ENCODE peak calls at places on chromosomes 6 and 20, in ten cellular contexts. One of them, this sample, is unnamed.
A peak's percentile ranks its signal among the peaks of the same experiment; 100 is the strongest.

GRCh38 chr6:52524921-52525320 is 51.9 kb downstream of the TRAM2 start:
- DNase-seq in GM13977: no peak
- DNase-seq in NCI-H1092: no peak
- DNase-seq in H54: no peak
- DNase-seq in stimulated activated CD4-positive, alpha-beta T cell treated with anti-CD3 and anti-CD28 coated beads, Interleukin-1b, Interleukin-23, amount 100 ng/mL, for 4 hours: no peak
- DNase-seq in naive thymus-derived CD4-positive, alpha-beta T cell: no peak
- DNase-seq in EL: no peak
- DNase-seq in GM20000: no peak
- DNase-seq in activated naive CD4-positive, alpha-beta T cell: no peak
- DNase-seq in pancreas: no peak
- DNase-seq in this sample: no peak

GRCh38 chr6:126066068-126067048 is 80.0 kb downstream of the TRMT11 start:
- DNase-seq in GM13977: no peak
- DNase-seq in NCI-H1092: no peak
- DNase-seq in H54: no peak
- DNase-seq in stimulated activated CD4-positive, alpha-beta T cell treated with anti-CD3 and anti-CD28 coated beads, Interleukin-1b, Interleukin-23, amount 100 ng/mL, for 4 hours: no peak
- DNase-seq in naive thymus-derived CD4-positive, alpha-beta T cell: no peak
- DNase-seq in EL: no peak
- DNase-seq in GM20000: no peak
- DNase-seq in activated naive CD4-positive, alpha-beta T cell: no peak
- DNase-seq in pancreas: no peak
- DNase-seq in this sample: no peak

GRCh38 chr6:156839591-156840001 is 62.4 kb downstream of the ARID1B start:
- DNase-seq in GM13977: no peak
- DNase-seq in NCI-H1092: no peak
- DNase-seq in H54: no peak
- DNase-seq in stimulated activated CD4-positive, alpha-beta T cell treated with anti-CD3 and anti-CD28 coated beads, Interleukin-1b, Interleukin-23, amount 100 ng/mL, for 4 hours: no peak
- DNase-seq in naive thymus-derived CD4-positive, alpha-beta T cell: no peak
- DNase-seq in EL: no peak
- DNase-seq in GM20000: no peak
- DNase-seq in activated naive CD4-positive, alpha-beta T cell: no peak
- DNase-seq in pancreas: no peak
- DNase-seq in this sample: no peak

GRCh38 chr6:53811082-53811481 is 16.3 kb downstream of the LRRC1 start:
- DNase-seq in GM13977: peak; percentile 23
- DNase-seq in NCI-H1092: no peak
- DNase-seq in H54: no peak
- DNase-seq in stimulated activated CD4-positive, alpha-beta T cell treated with anti-CD3 and anti-CD28 coated beads, Interleukin-1b, Interleukin-23, amount 100 ng/mL, for 4 hours: no peak
- DNase-seq in naive thymus-derived CD4-positive, alpha-beta T cell: no peak
- DNase-seq in EL: no peak
- DNase-seq in GM20000: peak; percentile 19
- DNase-seq in activated naive CD4-positive, alpha-beta T cell: no peak
- DNase-seq in pancreas: peak; percentile 67
- DNase-seq in this sample: peak; percentile 95

GRCh38 chr6:109304284-109305015 is 77.8 kb downstream of the CD164 start:
- DNase-seq in GM13977: no peak
- DNase-seq in NCI-H1092: no peak
- DNase-seq in H54: no peak
- DNase-seq in stimulated activated CD4-positive, alpha-beta T cell treated with anti-CD3 and anti-CD28 coated beads, Interleukin-1b, Interleukin-23, amount 100 ng/mL, for 4 hours: no peak
- DNase-seq in naive thymus-derived CD4-positive, alpha-beta T cell: no peak
- DNase-seq in EL: no peak
- DNase-seq in GM20000: no peak
- DNase-seq in activated naive CD4-positive, alpha-beta T cell: no peak
- DNase-seq in pancreas: no peak
- DNase-seq in this sample: no peak

GRCh38 chr6:139852484-139853140 is 478.2 kb upstream of the CITED2 start:
- DNase-seq in GM13977: no peak
- DNase-seq in NCI-H1092: no peak
- DNase-seq in H54: no peak
- DNase-seq in stimulated activated CD4-positive, alpha-beta T cell treated with anti-CD3 and anti-CD28 coated beads, Interleukin-1b, Interleukin-23, amount 100 ng/mL, for 4 hours: no peak
- DNase-seq in naive thymus-derived CD4-positive, alpha-beta T cell: no peak
- DNase-seq in EL: peak; percentile 89
- DNase-seq in GM20000: no peak
- DNase-seq in activated naive CD4-positive, alpha-beta T cell: no peak
- DNase-seq in pancreas: no peak
- DNase-seq in this sample: peak; percentile 32

GRCh38 chr6:26501482-26501986 is 1.4 kb downstream of the BTN1A1 start:
- DNase-seq in GM13977: peak; percentile 31
- DNase-seq in NCI-H1092: no peak
- DNase-seq in H54: no peak
- DNase-seq in stimulated activated CD4-positive, alpha-beta T cell treated with anti-CD3 and anti-CD28 coated beads, Interleukin-1b, Interleukin-23, amount 100 ng/mL, for 4 hours: no peak
- DNase-seq in naive thymus-derived CD4-positive, alpha-beta T cell: peak; percentile 34
- DNase-seq in EL: peak; percentile 31
- DNase-seq in GM20000: no peak
- DNase-seq in activated naive CD4-positive, alpha-beta T cell: no peak
- DNase-seq in pancreas: no peak
- DNase-seq in this sample: no peak

GRCh38 chr6:168734523-168734922 is 293.5 kb downstream of the SMOC2 start:
- DNase-seq in GM13977: no peak
- DNase-seq in NCI-H1092: peak; percentile 64
- DNase-seq in H54: no peak
- DNase-seq in stimulated activated CD4-positive, alpha-beta T cell treated with anti-CD3 and anti-CD28 coated beads, Interleukin-1b, Interleukin-23, amount 100 ng/mL, for 4 hours: no peak
- DNase-seq in naive thymus-derived CD4-positive, alpha-beta T cell: no peak
- DNase-seq in EL: no peak
- DNase-seq in GM20000: no peak
- DNase-seq in activated naive CD4-positive, alpha-beta T cell: no peak
- DNase-seq in pancreas: no peak
- DNase-seq in this sample: no peak

GRCh38 chr6:7846971-7847818 is 63.4 kb downstream of the TXNDC5 start:
- DNase-seq in GM13977: no peak
- DNase-seq in NCI-H1092: no peak
- DNase-seq in H54: no peak
- DNase-seq in stimulated activated CD4-positive, alpha-beta T cell treated with anti-CD3 and anti-CD28 coated beads, Interleukin-1b, Interleukin-23, amount 100 ng/mL, for 4 hours: no peak
- DNase-seq in naive thymus-derived CD4-positive, alpha-beta T cell: no peak
- DNase-seq in EL: peak; percentile 31
- DNase-seq in GM20000: no peak
- DNase-seq in activated naive CD4-positive, alpha-beta T cell: no peak
- DNase-seq in pancreas: no peak
- DNase-seq in this sample: no peak

GRCh38 chr20:60037120-60037499 is 78.9 kb downstream of the CDH26 start:
- DNase-seq in GM13977: no peak
- DNase-seq in NCI-H1092: no peak
- DNase-seq in H54: peak; percentile 22
- DNase-seq in stimulated activated CD4-positive, alpha-beta T cell treated with anti-CD3 and anti-CD28 coated beads, Interleukin-1b, Interleukin-23, amount 100 ng/mL, for 4 hours: no peak
- DNase-seq in naive thymus-derived CD4-positive, alpha-beta T cell: no peak
- DNase-seq in EL: peak; percentile 77
- DNase-seq in GM20000: no peak
- DNase-seq in activated naive CD4-positive, alpha-beta T cell: no peak
- DNase-seq in pancreas: no peak
- DNase-seq in this sample: peak; percentile 45

GRCh38 chr6:24982231-24982630 is 46.5 kb upstream of the RIPOR2 start:
- DNase-seq in GM13977: no peak
- DNase-seq in NCI-H1092: no peak
- DNase-seq in H54: no peak
- DNase-seq in stimulated activated CD4-positive, alpha-beta T cell treated with anti-CD3 and anti-CD28 coated beads, Interleukin-1b, Interleukin-23, amount 100 ng/mL, for 4 hours: no peak
- DNase-seq in naive thymus-derived CD4-positive, alpha-beta T cell: no peak
- DNase-seq in EL: peak; percentile 56
- DNase-seq in GM20000: no peak
- DNase-seq in activated naive CD4-positive, alpha-beta T cell: no peak
- DNase-seq in pancreas: no peak
- DNase-seq in this sample: no peak

This sample was measured in PC-3.